ENCODE peak calls at places on chromosome 9, in seven cellular contexts. U, B, L, J, V, R and G are unnamed samples.

GRCh38 chr9:129412814-129413536 is 207.9 kb downstream of the C9orf50 start:
- DNase-seq in R (peak), J (peak), V (peak), U (peak), B (peak), L (no peak), G (peak)

GRCh38 chr9:127451681-127452480 is 571 bp downstream of the LRSAM1 start:
- DNase-seq in L (no peak), U (peak), B (peak), V (peak), R (peak), J (no peak), G (no peak)

GRCh38 chr9:8860925-8861324 is 1061.3 kb upstream of the DMAC1 start:
- DNase-seq in J (no peak), V (no peak), B (no peak), R (no peak), L (no peak), U (no peak), G (peak)

GRCh38 chr9:114163517-114163924 is 8.2 kb downstream of the COL27A1 start:
- DNase-seq in U (no peak), L (no peak), B (peak), R (peak), J (no peak), V (peak), G (peak)

GRCh38 chr9:89474939-89475338 is 23.0 kb downstream of the SEMA4D start:
- DNase-seq in V (no peak), B (no peak), R (no peak), J (no peak), U (no peak), L (no peak), G (no peak)

GRCh38 chr9:38142201-38142600 is 73.2 kb upstream of the SHB start:
- DNase-seq in L (no peak), V (no peak), U (no peak), J (no peak), R (peak), B (no peak), G (no peak)

GRCh38 chr9:99051851-99052250 is 53.1 kb upstream of the TGFBR1 start:
- DNase-seq in R (no peak), U (no peak), J (no peak), L (no peak), V (no peak), B (no peak), G (no peak)

GRCh38 chr9:12775963-12776774 is 1.3 kb downstream of the LURAP1L start:
- DNase-seq in V (peak), L (peak), J (peak), B (peak), U (no peak), R (peak), G (no peak)

GRCh38 chr9:83957029-83957513 is 22.9 kb downstream of the HNRNPK start:
- DNase-seq in V (no peak), U (no peak), J (no peak), R (no peak), L (no peak), B (no peak), G (no peak)

GRCh38 chr9:136603901-136604816 is 58.3 kb upstream of the NOTCH1 start:
- DNase-seq in U (no peak), J (no peak), V (no peak), R (no peak), B (no peak), L (no peak), G (peak)

GRCh38 chr9:2150338-2150737 is 135.2 kb downstream of the SMARCA2 start:
- DNase-seq in L (no peak), V (no peak), R (no peak), U (no peak), J (no peak), B (no peak), G (no peak)

GRCh38 chr9:127684576-127684975 is 22.2 kb upstream of the CFAP157 start:
- DNase-seq in V (no peak), L (no peak), R (peak), B (no peak), U (no peak), J (no peak), G (no peak)

GRCh38 chr9:130479587-130479986 is 34.8 kb downstream of the ASS1 start:
- DNase-seq in J (no peak), L (no peak), B (no peak), U (no peak), V (no peak), R (no peak), G (no peak)

GRCh38 chr9:76413658-76414057 is 19.4 kb upstream of the RFK start:
- DNase-seq in L (no peak), B (no peak), V (no peak), J (no peak), U (no peak), R (no peak), G (no peak)

GRCh38 chr9:85425153-85425611 is 316.6 kb downstream of the AGTPBP1 start:
- DNase-seq in R (peak), B (peak), V (peak), U (peak), L (peak), J (no peak), G (peak)